ENCODE peak calls at places on chromosomes 7 and 10, in four cellular contexts. One of them, this sample, is unnamed.

GRCh38 chr7:71679480-71679879 is 547.5 kb downstream of the GALNT17 start:
- DNase-seq in SK-N-SH: no peak
- DNase-seq in HepG2: no peak
- DNase-seq in K562: no peak
- DNase-seq in this sample: no peak

GRCh38 chr10:88810196-88810961 is 7.8 kb downstream of the LIPM start:
- DNase-seq in SK-N-SH: peak; percentile 36
- DNase-seq in HepG2: peak; percentile 20
- DNase-seq in K562: peak; percentile 22
- DNase-seq in this sample: no peak

GRCh38 chr7:55247466-55247865 is 117.7 kb upstream of the LANCL2 start:
- DNase-seq in SK-N-SH: no peak
- DNase-seq in HepG2: no peak
- DNase-seq in K562: no peak
- DNase-seq in this sample: no peak

GRCh38 chr10:133379801-133380666 is 972 bp downstream of the PAOX start:
- DNase-seq in SK-N-SH: no peak
- DNase-seq in HepG2: no peak
- DNase-seq in K562: no peak
- DNase-seq in this sample: no peak

GRCh38 chr10:25753776-25754175 is 180.3 kb upstream of the MYO3A start:
- DNase-seq in SK-N-SH: no peak
- DNase-seq in HepG2: no peak
- DNase-seq in K562: no peak
- DNase-seq in this sample: no peak

GRCh38 chr10:93745411-93746065 is 12.2 kb upstream of the LGI1 start:
- DNase-seq in SK-N-SH: no peak
- DNase-seq in HepG2: peak; percentile 5
- DNase-seq in K562: peak; percentile 24
- DNase-seq in this sample: peak; percentile 68

GRCh38 chr10:95789928-95790327 is 34.0 kb downstream of the ENTPD1 start:
- DNase-seq in SK-N-SH: no peak
- DNase-seq in HepG2: no peak
- DNase-seq in K562: no peak
- DNase-seq in this sample: no peak

GRCh38 chr10:72297281-72297967 is 23.7 kb downstream of the DDIT4 start:
- DNase-seq in SK-N-SH: no peak
- DNase-seq in HepG2: no peak
- DNase-seq in K562: peak; percentile 87
- DNase-seq in this sample: no peak

GRCh38 chr10:119734396-119735332 is 8.8 kb downstream of the INPP5F start:
- DNase-seq in SK-N-SH: no peak
- DNase-seq in HepG2: no peak
- DNase-seq in K562: no peak
- DNase-seq in this sample: no peak

GRCh38 chr10:63128443-63128842 is 4.7 kb upstream of the NRBF2 start:
- DNase-seq in SK-N-SH: no peak
- DNase-seq in HepG2: no peak
- DNase-seq in K562: no peak
- DNase-seq in this sample: no peak

GRCh38 chr7:139203992-139204391 is 27.0 kb upstream of the UBN2 start:
- DNase-seq in SK-N-SH: no peak
- DNase-seq in HepG2: no peak
- DNase-seq in K562: no peak
- DNase-seq in this sample: no peak

GRCh38 chr7:27576360-27576944 is 86.2 kb downstream of the HIBADH start:
- DNase-seq in SK-N-SH: peak; percentile 41
- DNase-seq in HepG2: peak; percentile 21
- DNase-seq in K562: peak; percentile 51
- DNase-seq in this sample: no peak

GRCh38 chr7:2116903-2117680 is 115.7 kb downstream of the MAD1L1 start:
- DNase-seq in SK-N-SH: peak; percentile 81
- DNase-seq in HepG2: no peak
- DNase-seq in K562: no peak
- DNase-seq in this sample: no peak

GRCh38 chr10:62048919-62049636 is 147.6 kb downstream of the ARID5B start:
- DNase-seq in SK-N-SH: peak; percentile 41
- DNase-seq in HepG2: peak; percentile 94
- DNase-seq in K562: peak; percentile 80
- DNase-seq in this sample: peak; percentile 63

GRCh38 chr7:28953628-28954027 is 4.5 kb downstream of the TRIL start:
- DNase-seq in SK-N-SH: peak; percentile 87
- DNase-seq in HepG2: no peak
- DNase-seq in K562: no peak
- DNase-seq in this sample: no peak

GRCh38 chr10:80416401-80417098 is 8.2 kb downstream of the PRXL2A start:
- DNase-seq in SK-N-SH: no peak
- DNase-seq in HepG2: no peak
- DNase-seq in K562: no peak
- DNase-seq in this sample: peak; percentile 22

GRCh38 chr10:94439275-94439861 is 37.0 kb downstream of the TBC1D12 start:
- DNase-seq in SK-N-SH: no peak
- DNase-seq in HepG2: no peak
- DNase-seq in K562: no peak
- DNase-seq in this sample: peak; percentile 21

GRCh38 chr10:97686301-97686961 is 610 bp downstream of the AVPI1 start:
- DNase-seq in SK-N-SH: no peak
- DNase-seq in HepG2: no peak
- DNase-seq in K562: peak; percentile 14
- DNase-seq in this sample: no peak

GRCh38 chr10:70462349-70462984 is 16.1 kb upstream of the PALD1 start:
- DNase-seq in SK-N-SH: peak; percentile 68
- DNase-seq in HepG2: no peak
- DNase-seq in K562: no peak
- DNase-seq in this sample: no peak

GRCh38 chr7:28629216-28629848 is 217.0 kb downstream of the CREB5 start:
- DNase-seq in SK-N-SH: no peak
- DNase-seq in HepG2: no peak
- DNase-seq in K562: no peak
- DNase-seq in this sample: no peak

GRCh38 chr10:113746188-113746950 is 5.1 kb upstream of the PLEKHS1 start:
- DNase-seq in SK-N-SH: no peak
- DNase-seq in HepG2: peak; percentile 43
- DNase-seq in K562: no peak
- DNase-seq in this sample: no peak

GRCh38 chr7:40220421-40220911 is 85.7 kb downstream of the SUGCT start:
- DNase-seq in SK-N-SH: no peak
- DNase-seq in HepG2: no peak
- DNase-seq in K562: no peak
- DNase-seq in this sample: no peak
- TF ChIP-seq FOXJ3 in SK-N-SH: no peak
- TF ChIP-seq FOXJ3 in HepG2: no peak
- TF ChIP-seq FOXJ3 in K562: no peak
- TF ChIP-seq FOXJ3 in this sample: no peak

DNA sequence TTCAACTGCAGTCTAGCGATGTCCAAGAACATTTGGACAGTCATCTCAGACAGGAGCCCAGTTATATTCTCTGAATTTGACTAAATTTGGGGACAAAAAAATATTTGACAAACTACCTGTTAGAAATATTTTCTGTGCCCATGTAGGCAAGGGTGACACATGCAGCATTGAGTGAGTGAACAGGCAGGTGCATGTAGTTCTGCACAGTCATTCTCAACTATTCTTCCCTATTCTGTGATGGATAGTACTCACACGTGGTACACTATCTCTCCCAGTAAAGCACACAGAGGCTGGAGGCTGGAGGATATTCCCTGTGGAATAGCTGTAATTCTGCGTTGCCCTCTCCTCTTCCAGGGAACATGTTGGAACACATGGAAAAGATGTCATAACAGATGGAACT is 74.9 kb downstream of the GPR141 start:
- DNase-seq in SK-N-SH: no peak
- DNase-seq in HepG2: no peak
- DNase-seq in K562: no peak
- DNase-seq in this sample: no peak
- TF ChIP-seq FOXJ3 in SK-N-SH: no peak
- TF ChIP-seq FOXJ3 in HepG2: no peak
- TF ChIP-seq FOXJ3 in K562: no peak
- TF ChIP-seq FOXJ3 in this sample: no peak

GRCh38 chr7:30141405-30142045 is 6.7 kb downstream of the MTURN start:
- DNase-seq in SK-N-SH: no peak
- DNase-seq in HepG2: no peak
- DNase-seq in K562: no peak
- DNase-seq in this sample: no peak

GRCh38 chr7:30143748-30144251 is 9.0 kb downstream of the MTURN start:
- DNase-seq in SK-N-SH: no peak
- DNase-seq in HepG2: no peak
- DNase-seq in K562: peak; percentile 47
- DNase-seq in this sample: no peak

GRCh38 chr7:30140456-30140855 is 5.7 kb downstream of the MTURN start:
- DNase-seq in SK-N-SH: no peak
- DNase-seq in HepG2: no peak
- DNase-seq in K562: no peak
- DNase-seq in this sample: no peak

GRCh38 chr7:30144659-30145321 is 10.0 kb downstream of the MTURN start:
- DNase-seq in SK-N-SH: peak; percentile 39
- DNase-seq in HepG2: no peak
- DNase-seq in K562: peak; percentile 49
- DNase-seq in this sample: no peak

DNA sequence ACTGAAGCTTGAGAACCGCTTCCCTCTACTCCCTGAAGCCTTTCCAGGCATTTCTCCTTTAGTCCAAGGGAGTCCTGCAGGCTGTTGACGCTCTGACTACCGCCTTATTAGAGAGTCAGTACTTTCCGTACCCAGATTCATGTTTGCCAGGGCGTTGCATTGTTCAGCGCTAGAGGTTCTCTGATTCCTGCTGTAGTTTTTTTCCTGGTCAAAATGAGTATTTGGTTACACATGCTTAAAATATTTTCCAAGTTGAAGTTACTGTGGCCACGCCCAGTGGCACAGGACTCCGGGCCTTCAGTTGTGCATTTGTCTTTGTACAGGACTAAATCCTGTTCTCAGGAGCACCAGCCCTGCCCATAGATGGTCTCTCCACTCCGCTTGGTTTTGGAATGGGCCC is 7.9 kb downstream of the MTURN start:
- DNase-seq in SK-N-SH: no peak
- DNase-seq in HepG2: peak; percentile 53
- DNase-seq in K562: no peak
- DNase-seq in this sample: no peak
- TF ChIP-seq FOXJ3 in SK-N-SH: no peak
- TF ChIP-seq FOXJ3 in HepG2: no peak
- TF ChIP-seq FOXJ3 in K562: no peak
- TF ChIP-seq FOXJ3 in this sample: no peak

GRCh38 chr7:23397241-23397640 is 73.0 kb downstream of the IGF2BP3 start:
- DNase-seq in SK-N-SH: no peak
- DNase-seq in HepG2: no peak
- DNase-seq in K562: no peak
- DNase-seq in this sample: no peak

GRCh38 chr7:23389701-23390100 is 80.6 kb downstream of the IGF2BP3 start:
- DNase-seq in SK-N-SH: no peak
- DNase-seq in HepG2: no peak
- DNase-seq in K562: no peak
- DNase-seq in this sample: no peak

GRCh38 chr7:23396222-23396621 is 74.1 kb downstream of the IGF2BP3 start:
- DNase-seq in SK-N-SH: no peak
- DNase-seq in HepG2: no peak
- DNase-seq in K562: no peak
- DNase-seq in this sample: no peak

GRCh38 chr7:23393636-23394035 is 76.7 kb downstream of the IGF2BP3 start:
- DNase-seq in SK-N-SH: no peak
- DNase-seq in HepG2: no peak
- DNase-seq in K562: no peak
- DNase-seq in this sample: no peak

DNA sequence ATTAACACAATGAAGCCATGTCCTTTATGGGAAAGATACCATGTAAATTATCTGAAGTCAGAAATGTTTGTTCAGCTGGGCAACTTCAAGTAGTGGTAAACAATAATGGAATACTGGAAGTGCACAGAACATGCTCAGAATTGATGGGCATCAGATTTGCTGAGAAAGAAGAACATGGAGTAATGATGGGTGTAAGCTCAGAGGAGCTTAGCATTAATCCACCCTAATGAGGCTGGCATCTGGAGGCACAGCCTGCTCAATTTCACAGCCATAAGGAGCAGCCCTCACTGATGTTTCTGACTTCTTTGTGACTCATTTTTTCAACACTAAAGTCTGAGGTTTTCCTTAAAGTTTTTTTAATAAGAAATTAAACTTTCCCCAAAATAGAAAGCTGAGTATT is 75.5 kb downstream of the IGF2BP3 start:
- DNase-seq in SK-N-SH: no peak
- DNase-seq in HepG2: no peak
- DNase-seq in K562: no peak
- DNase-seq in this sample: no peak
- TF ChIP-seq FOXJ3 in SK-N-SH: no peak
- TF ChIP-seq FOXJ3 in HepG2: no peak
- TF ChIP-seq FOXJ3 in K562: no peak
- TF ChIP-seq FOXJ3 in this sample: no peak

DNA sequence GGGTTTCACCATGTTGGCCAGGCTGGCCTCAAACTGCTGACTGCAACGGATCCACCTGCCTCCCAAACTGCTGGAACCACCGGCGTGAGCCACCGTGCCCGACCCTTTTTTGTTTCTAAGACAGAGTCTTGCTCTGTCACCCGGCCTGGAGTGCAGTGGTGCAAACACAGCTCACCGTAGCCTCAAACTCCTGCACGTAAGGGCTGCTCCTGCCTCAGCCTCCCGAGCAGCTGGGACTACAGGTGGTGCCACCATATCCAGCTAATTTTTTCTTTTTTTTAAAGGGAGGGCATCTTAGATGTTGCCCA is 36.4 kb downstream of the ADAP1 start:
- DNase-seq in SK-N-SH: no peak
- DNase-seq in HepG2: no peak
- DNase-seq in K562: no peak
- DNase-seq in this sample: peak; percentile 5
- TF ChIP-seq FOXJ3 in SK-N-SH: no peak
- TF ChIP-seq FOXJ3 in HepG2: no peak
- TF ChIP-seq FOXJ3 in K562: no peak
- TF ChIP-seq FOXJ3 in this sample: no peak

GRCh38 chr7:12557282-12557681 is 13.2 kb upstream of the SCIN start:
- DNase-seq in SK-N-SH: no peak
- DNase-seq in HepG2: no peak
- DNase-seq in K562: no peak
- DNase-seq in this sample: no peak
- TF ChIP-seq FOXJ3 in SK-N-SH: no peak
- TF ChIP-seq FOXJ3 in HepG2: no peak
- TF ChIP-seq FOXJ3 in K562: no peak
- TF ChIP-seq FOXJ3 in this sample: no peak

GRCh38 chr10:125639846-125640245 is 43.1 kb downstream of the TEX36 start:
- DNase-seq in SK-N-SH: no peak
- DNase-seq in HepG2: no peak
- DNase-seq in K562: no peak
- DNase-seq in this sample: no peak

GRCh38 chr10:125641398-125641797 is 41.6 kb downstream of the TEX36 start:
- DNase-seq in SK-N-SH: no peak
- DNase-seq in HepG2: no peak
- DNase-seq in K562: no peak
- DNase-seq in this sample: no peak

GRCh38 chr10:125637496-125637895 is 45.5 kb downstream of the TEX36 start:
- DNase-seq in SK-N-SH: no peak
- DNase-seq in HepG2: no peak
- DNase-seq in K562: no peak
- DNase-seq in this sample: no peak

GRCh38 chr10:125640609-125641008 is 42.4 kb downstream of the TEX36 start:
- DNase-seq in SK-N-SH: no peak
- DNase-seq in HepG2: no peak
- DNase-seq in K562: no peak
- DNase-seq in this sample: no peak

GRCh38 chr10:125638555-125638954 is 44.4 kb downstream of the TEX36 start:
- DNase-seq in SK-N-SH: no peak
- DNase-seq in HepG2: no peak
- DNase-seq in K562: no peak
- DNase-seq in this sample: no peak
- TF ChIP-seq FOXJ3 in SK-N-SH: no peak
- TF ChIP-seq FOXJ3 in HepG2: no peak
- TF ChIP-seq FOXJ3 in K562: no peak
- TF ChIP-seq FOXJ3 in this sample: no peak

This sample was measured in WTC11.